ENCODE peak calls at places on chromosomes 16 and 17, in five cellular contexts. One of them, this sample, is unnamed.
A peak's percentile ranks its signal among the peaks of the same experiment; 100 is the strongest.

GRCh38 chr17:75634754-75635609 is 1.7 kb downstream of the SMIM5 start:
- DNase-seq in pancreas: no peak
- DNase-seq in left lung: no peak
- DNase-seq in psoas muscle: peak; percentile 9
- DNase-seq in testis: no peak
- DNase-seq in this sample: no peak

GRCh38 chr16:57985204-57986121 is 14.5 kb upstream of the CNGB1 start:
- DNase-seq in pancreas: no peak
- DNase-seq in left lung: peak; percentile 33
- DNase-seq in psoas muscle: no peak
- DNase-seq in testis: no peak
- DNase-seq in this sample: no peak

GRCh38 chr17:7883781-7884386 is 4.7 kb upstream of the CHD3 start:
- DNase-seq in pancreas: no peak
- DNase-seq in left lung: no peak
- DNase-seq in psoas muscle: no peak
- DNase-seq in testis: no peak
- DNase-seq in this sample: no peak

GRCh38 chr17:42026821-42027539 is 7.1 kb downstream of the NKIRAS2 start:
- DNase-seq in pancreas: no peak
- DNase-seq in left lung: no peak
- DNase-seq in psoas muscle: no peak
- DNase-seq in testis: no peak
- DNase-seq in this sample: no peak

GRCh38 chr17:29608986-29609385 is 13.7 kb downstream of the CORO6 start:
- DNase-seq in pancreas: no peak
- DNase-seq in left lung: peak; percentile 26
- DNase-seq in psoas muscle: no peak
- DNase-seq in testis: no peak
- DNase-seq in this sample: no peak

GRCh38 chr16:66515543-66516171 is 34.3 kb downstream of the TK2 start:
- DNase-seq in pancreas: no peak
- DNase-seq in left lung: no peak
- DNase-seq in psoas muscle: no peak
- DNase-seq in testis: no peak
- DNase-seq in this sample: peak; percentile 83

GRCh38 chr17:17494499-17495447 is 1.4 kb downstream of the RASD1 start:
- DNase-seq in pancreas: no peak
- DNase-seq in left lung: no peak
- DNase-seq in psoas muscle: peak; percentile 72
- DNase-seq in testis: peak; percentile 62
- DNase-seq in this sample: peak; percentile 78

GRCh38 chr17:14019186-14019956 is 49.9 kb upstream of the COX10 start:
- DNase-seq in pancreas: no peak
- DNase-seq in left lung: no peak
- DNase-seq in psoas muscle: no peak
- DNase-seq in testis: no peak
- DNase-seq in this sample: no peak

GRCh38 chr16:85484337-85485295 is 128.5 kb upstream of the GSE1 start:
- DNase-seq in pancreas: no peak
- DNase-seq in left lung: peak; percentile 89
- DNase-seq in psoas muscle: no peak
- DNase-seq in testis: no peak
- DNase-seq in this sample: no peak

GRCh38 chr17:43845772-43846171 is 1.2 kb upstream of the CD300LG start:
- DNase-seq in pancreas: no peak
- DNase-seq in left lung: no peak
- DNase-seq in psoas muscle: no peak
- DNase-seq in testis: no peak
- DNase-seq in this sample: no peak

GRCh38 chr17:43839670-43840101 is 6.7 kb upstream of the MPP3 start:
- DNase-seq in pancreas: peak; percentile 58
- DNase-seq in left lung: peak; percentile 55
- DNase-seq in psoas muscle: no peak
- DNase-seq in testis: no peak
- DNase-seq in this sample: no peak

GRCh38 chr17:43844241-43844640 is 2.7 kb upstream of the CD300LG start:
- DNase-seq in pancreas: no peak
- DNase-seq in left lung: no peak
- DNase-seq in psoas muscle: no peak
- DNase-seq in testis: no peak
- DNase-seq in this sample: no peak

GRCh38 chr17:43840814-43841213 is 6.2 kb upstream of the CD300LG start:
- DNase-seq in pancreas: no peak
- DNase-seq in left lung: no peak
- DNase-seq in psoas muscle: no peak
- DNase-seq in testis: peak; percentile 38
- DNase-seq in this sample: no peak

DNA sequence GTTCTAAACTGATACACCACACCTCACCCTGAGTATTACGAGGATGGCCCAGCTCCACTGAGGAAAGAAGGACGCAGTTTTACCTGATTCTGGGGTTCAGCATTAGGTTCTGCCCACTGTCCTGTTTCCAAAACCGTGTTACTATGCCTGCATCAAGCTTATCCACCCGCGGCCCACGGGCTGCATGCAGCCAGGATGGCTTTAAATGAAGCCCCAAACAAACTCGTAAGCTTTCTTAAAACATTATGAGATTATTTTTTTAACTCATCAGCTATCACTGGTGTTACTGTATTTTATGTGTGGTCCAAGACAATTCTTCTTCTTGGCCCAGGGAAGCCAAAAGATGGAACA is 4.0 kb upstream of the CD300LG start:
- DNase-seq in pancreas: no peak
- DNase-seq in left lung: no peak
- DNase-seq in psoas muscle: no peak
- DNase-seq in testis: no peak
- DNase-seq in this sample: no peak
- H3K4me3 ChIP-seq in pancreas: no peak overlapping the region
- H3K4me3 ChIP-seq in left lung: no peak overlapping the region
- H3K4me3 ChIP-seq in psoas muscle: no peak overlapping the region
- H3K4me3 ChIP-seq in testis: no peak overlapping the region
- H3K4me3 ChIP-seq in this sample: no peak overlapping the region

GRCh38 chr17:10127819-10128375 is 70.5 kb downstream of the GAS7 start:
- DNase-seq in pancreas: peak; percentile 62
- DNase-seq in left lung: peak; percentile 86
- DNase-seq in psoas muscle: peak; percentile 87
- DNase-seq in testis: peak; percentile 72
- DNase-seq in this sample: peak; percentile 94

GRCh38 chr17:10123093-10123492 is 75.3 kb downstream of the GAS7 start:
- DNase-seq in pancreas: no peak
- DNase-seq in left lung: no peak
- DNase-seq in psoas muscle: no peak
- DNase-seq in testis: no peak
- DNase-seq in this sample: no peak

GRCh38 chr17:10121971-10122707 is 76.3 kb downstream of the GAS7 start:
- DNase-seq in pancreas: no peak
- DNase-seq in left lung: no peak
- DNase-seq in psoas muscle: no peak
- DNase-seq in testis: no peak
- DNase-seq in this sample: peak; percentile 74

GRCh38 chr17:10126554-10127493 is 71.6 kb downstream of the GAS7 start:
- DNase-seq in pancreas: no peak
- DNase-seq in left lung: no peak
- DNase-seq in psoas muscle: peak; percentile 35
- DNase-seq in testis: peak; percentile 40
- DNase-seq in this sample: no peak

DNA sequence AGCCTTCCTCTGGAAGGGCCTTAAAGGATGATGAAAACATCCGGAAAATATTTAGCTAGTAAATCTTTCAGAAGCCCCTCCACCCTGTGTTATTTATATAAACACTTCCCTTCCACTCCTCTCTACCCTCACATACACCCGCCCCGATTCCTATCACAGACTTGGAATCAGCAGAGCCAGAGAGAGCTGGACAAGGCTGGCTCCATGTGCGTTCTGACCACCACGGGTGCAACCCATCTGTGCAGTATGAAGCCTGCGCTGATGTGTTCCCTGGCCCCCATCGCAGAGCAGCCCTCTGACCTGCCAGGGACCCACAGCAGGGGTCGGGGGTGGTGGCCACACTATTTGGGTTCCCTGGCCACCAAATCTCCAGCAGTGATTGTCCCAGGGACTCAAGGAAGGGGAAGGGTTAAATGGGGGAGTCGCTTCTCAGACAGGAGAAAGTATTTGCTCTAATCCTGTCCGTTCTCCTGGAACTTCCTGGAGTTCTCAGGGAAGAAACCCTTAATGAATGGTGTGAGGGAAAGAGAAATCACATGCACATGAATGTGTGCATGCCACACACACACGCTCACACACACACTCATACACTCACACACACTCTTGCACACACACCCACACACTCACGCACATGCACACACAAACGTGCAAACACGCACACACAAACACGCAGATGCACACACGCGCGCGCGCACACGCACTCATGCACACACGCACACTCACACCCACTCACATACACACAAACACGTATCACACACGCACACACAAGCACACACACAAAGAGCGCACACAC is 72.4 kb downstream of the GAS7 start:
- DNase-seq in pancreas: no peak
- DNase-seq in left lung: no peak
- DNase-seq in psoas muscle: no peak
- DNase-seq in testis: no peak
- DNase-seq in this sample: no peak
- H3K4me1 ChIP-seq in pancreas: no peaks in the 10 kb centered on the region
- H3K4me1 ChIP-seq in left lung: peaks cover 3% of the 10 kb centered on the region
- H3K4me1 ChIP-seq in psoas muscle: peaks cover 3% of the 10 kb centered on the region
- H3K4me1 ChIP-seq in testis: peaks cover 30% of the 10 kb centered on the region
- H3K4me1 ChIP-seq in this sample: no peaks in the 10 kb centered on the region

GRCh38 chr17:78919816-78920516 is 5.2 kb downstream of the TIMP2 start:
- DNase-seq in pancreas: no peak
- DNase-seq in left lung: no peak
- DNase-seq in psoas muscle: no peak
- DNase-seq in testis: no peak
- DNase-seq in this sample: no peak

GRCh38 chr17:78912082-78912481 is 9.1 kb upstream of the CEP295NL start:
- DNase-seq in pancreas: peak; percentile 58
- DNase-seq in left lung: no peak
- DNase-seq in psoas muscle: no peak
- DNase-seq in testis: no peak
- DNase-seq in this sample: no peak

GRCh38 chr17:78917451-78918307 is 7.5 kb downstream of the TIMP2 start:
- DNase-seq in pancreas: no peak
- DNase-seq in left lung: no peak
- DNase-seq in psoas muscle: no peak
- DNase-seq in testis: no peak
- DNase-seq in this sample: no peak

GRCh38 chr17:78918979-78919378 is 6.2 kb downstream of the TIMP2 start:
- DNase-seq in pancreas: no peak
- DNase-seq in left lung: no peak
- DNase-seq in psoas muscle: no peak
- DNase-seq in testis: no peak
- DNase-seq in this sample: no peak

DNA sequence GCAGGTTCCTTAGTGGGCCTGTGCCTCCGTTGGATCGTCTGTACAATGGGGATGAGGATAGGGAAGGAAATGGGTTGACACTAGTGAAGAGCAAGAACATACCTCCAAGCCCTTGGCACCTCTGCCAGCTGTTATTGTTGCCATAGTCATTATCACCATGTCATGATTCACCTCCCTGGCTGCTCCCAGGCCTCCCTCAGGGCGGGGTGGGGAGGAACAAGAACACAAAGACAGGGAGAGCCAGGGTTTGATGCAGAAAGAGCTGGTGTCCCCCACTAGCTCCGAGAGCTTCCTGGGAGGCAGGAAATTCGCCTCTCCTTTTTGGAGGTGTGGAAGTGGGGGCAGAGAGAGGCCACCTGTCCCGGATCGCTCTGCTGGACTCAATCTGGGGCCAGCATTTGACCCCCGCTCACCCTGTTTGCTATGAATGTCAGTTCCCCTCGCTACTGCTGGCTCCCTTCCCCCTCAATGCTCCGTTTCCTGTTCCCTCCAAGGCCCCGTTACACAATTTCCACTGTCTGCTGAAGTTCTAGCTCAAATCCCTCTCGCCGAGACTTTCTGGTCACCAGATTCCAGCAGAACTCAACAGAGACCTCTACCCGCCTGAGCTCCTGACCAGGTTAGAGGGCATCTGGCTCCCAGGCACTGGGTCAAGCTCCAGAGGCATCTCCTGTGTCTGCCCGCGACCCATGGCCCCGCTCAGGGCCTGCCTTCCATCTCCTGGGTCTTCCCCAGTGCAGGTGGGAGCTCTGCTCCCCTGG is 9.1 kb downstream of the TIMP2 start:
- DNase-seq in pancreas: peak; percentile 48
- DNase-seq in left lung: peak; percentile 70
- DNase-seq in psoas muscle: peak; percentile 71
- DNase-seq in testis: peak; percentile 60
- DNase-seq in this sample: peak; percentile 77
- H3K27ac ChIP-seq in pancreas: peak overlapping the region; percentile 34
- H3K27ac ChIP-seq in left lung: peak overlapping the region; percentile 71
- H3K27ac ChIP-seq in psoas muscle: peak overlapping the region; percentile 60
- H3K27ac ChIP-seq in testis: peak overlapping the region; percentile 65
- H3K27ac ChIP-seq in this sample: peak overlapping the region; percentile 61

DNA sequence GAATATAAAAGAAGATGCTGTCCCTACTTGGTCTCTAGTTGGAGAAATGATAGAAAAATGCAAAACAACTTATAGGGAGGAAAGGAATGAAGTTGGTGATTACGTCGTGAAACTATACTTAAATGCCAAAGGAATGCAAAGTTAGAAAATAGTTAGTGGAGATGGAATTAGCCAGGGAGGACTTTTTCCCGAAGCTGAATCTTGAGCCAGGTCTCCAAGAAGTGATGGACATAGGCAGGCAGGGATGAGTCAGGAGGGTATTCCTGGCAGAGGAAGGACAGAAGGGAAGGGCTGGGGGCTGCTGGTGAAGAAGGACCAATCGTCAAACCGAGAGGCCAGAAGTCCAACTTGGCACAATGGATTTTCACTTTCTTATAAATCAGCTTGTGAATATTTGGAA is 1.8 kb downstream of the SNTB2 start:
- DNase-seq in pancreas: no peak
- DNase-seq in left lung: no peak
- DNase-seq in psoas muscle: no peak
- DNase-seq in testis: no peak
- DNase-seq in this sample: no peak
- H3K4me3 ChIP-seq in pancreas: no peak overlapping the region
- H3K4me3 ChIP-seq in left lung: peak overlapping the region; percentile 74
- H3K4me3 ChIP-seq in psoas muscle: peak overlapping the region; percentile 82
- H3K4me3 ChIP-seq in testis: peak overlapping the region; percentile 94
- H3K4me3 ChIP-seq in this sample: peak overlapping the region; percentile 89

DNA sequence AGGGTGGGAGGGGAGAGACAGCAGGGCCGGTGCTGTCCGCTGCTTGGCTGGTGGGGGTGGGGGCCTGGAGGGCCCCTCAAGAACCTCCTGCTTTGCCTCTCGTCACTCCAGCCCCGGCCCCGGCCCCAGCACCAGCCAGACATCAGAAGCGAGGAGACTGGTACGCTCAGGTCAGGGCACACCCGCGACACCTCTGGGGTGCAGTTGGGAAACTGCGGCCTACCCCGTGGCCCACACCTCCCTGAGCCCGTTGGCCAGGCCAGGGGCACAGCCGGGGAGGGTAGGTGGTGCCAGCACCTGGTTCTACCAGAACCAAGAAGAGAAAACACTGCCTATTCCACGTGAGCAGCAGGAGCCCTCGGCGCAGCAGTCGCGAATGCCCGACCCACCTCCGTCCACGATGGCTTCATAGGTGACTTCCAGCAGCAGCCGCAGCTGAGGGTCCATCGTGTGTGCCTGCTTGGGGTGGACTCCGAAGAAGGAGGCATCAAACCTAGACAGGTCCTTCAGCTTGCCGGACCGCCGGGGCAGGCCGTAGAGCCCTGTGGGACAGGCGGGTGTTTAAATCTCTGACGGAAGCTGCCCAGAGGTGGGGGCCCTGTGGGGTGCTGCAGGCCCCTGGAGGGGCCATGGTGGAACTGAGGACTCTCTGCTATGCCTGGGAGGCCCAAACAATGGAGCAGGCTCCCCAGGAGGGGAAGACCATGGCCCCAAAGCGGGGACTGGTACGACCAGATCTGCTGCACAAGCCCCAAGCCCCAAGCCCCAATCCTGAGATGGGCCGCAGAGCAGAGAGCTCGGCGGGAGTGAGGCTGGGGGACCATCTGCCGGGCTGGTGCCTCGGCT is 2.9 kb downstream of the FASN start:
- DNase-seq in pancreas: peak; percentile 17
- DNase-seq in left lung: no peak
- DNase-seq in psoas muscle: peak; percentile 12
- DNase-seq in testis: no peak
- DNase-seq in this sample: no peak
- H3K4me1 ChIP-seq in pancreas: peaks cover 16% of the 10 kb centered on the region
- H3K4me1 ChIP-seq in left lung: peaks cover 18% of the 10 kb centered on the region
- H3K4me1 ChIP-seq in psoas muscle: peaks cover 13% of the 10 kb centered on the region
- H3K4me1 ChIP-seq in testis: peaks cover 17% of the 10 kb centered on the region
- H3K4me1 ChIP-seq in this sample: peaks cover 26% of the 10 kb centered on the region

This sample was measured in tibial artery.